ENCODE peak calls at places on chromosomes 16 and 17, in four cellular contexts. D is OCI-M1, M is NCI-H345, A is renal cortical epithelial cell. S is an unnamed sample.

GRCh38 chr17:29857823-29858222 is 72.2 kb downstream of the SSH2 start:
- DNase-seq in D (no peak), M (no peak), A (no peak), S (no peak)

GRCh38 chr17:29124135-29124930 is 55.9 kb downstream of the MYO18A start:
- DNase-seq in D (peak), M (peak), A (peak), S (peak)

GRCh38 chr17:63221941-63222340 is 224.2 kb downstream of the CYB561 start:
- DNase-seq in D (no peak), M (no peak), A (no peak), S (no peak)

GRCh38 chr16:9525037-9525436 is 433.6 kb downstream of the HAPSTR1 start:
- DNase-seq in D (no peak), M (no peak), A (no peak), S (no peak)

GRCh38 chr17:1750628-1751027 is 8.0 kb downstream of the SERPINF2 start:
- DNase-seq in D (no peak), M (no peak), A (no peak), S (no peak)

GRCh38 chr16:50940275-50940854 is 198.5 kb downstream of the CYLD start:
- DNase-seq in D (no peak), M (peak), A (no peak), S (no peak)

GRCh38 chr16:66979011-66979717 is 9.2 kb upstream of the CES4A start:
- DNase-seq in D (no peak), M (no peak), A (peak), S (no peak)

GRCh38 chr17:41190328-41190727 is 641 bp downstream of the KRTAP9-1 start:
- DNase-seq in D (no peak), M (no peak), A (no peak), S (no peak)

GRCh38 chr17:59842901-59843652 is 49.7 kb downstream of the TUBD1 start:
- DNase-seq in D (peak), M (no peak), A (peak), S (no peak)

GRCh38 chr16:56980203-56980535 is 9.2 kb upstream of the NLRC5 start:
- DNase-seq in D (no peak), M (no peak), A (no peak), S (no peak)

GRCh38 chr17:64778367-64779290 is 116.5 kb upstream of the SMURF2 start:
- DNase-seq in D (no peak), M (peak), A (no peak), S (no peak)

S was measured in SK-N-DZ.